ENCODE peak calls at places on chromosomes 13 and 19, in ten cellular contexts. F is CD4-positive, alpha-beta memory T cell; M is cardiac muscle cell; A is astrocyte; I is CD4-positive, alpha-beta T cell; O is lower lobe of right lung; T is tibial artery; J is esophagus squamous epithelium; K is naive thymus-derived CD4-positive, alpha-beta T cell; P is left ventricle myocardium inferior. E is an unnamed sample.

GRCh38 chr13:27261376-27261775 is 9.3 kb upstream of the RASL11A start:
- DNase-seq in F (no peak), M (no peak), A (no peak), I (no peak), O (no peak), T (no peak), J (no peak), K (no peak), P (no peak), E (no peak)

GRCh38 chr13:43273362-43273761 is 250.0 kb downstream of the DNAJC15 start:
- DNase-seq in F (no peak), M (no peak), A (peak), I (no peak), O (no peak), T (no peak), J (no peak), K (no peak), P (no peak), E (no peak)

GRCh38 chr19:3668331-3669133 is 31.7 kb downstream of the PIP5K1C start:
- DNase-seq in F (no peak), M (no peak), A (peak), I (no peak), O (no peak), T (no peak), J (no peak), K (no peak), P (no peak), E (no peak)

GRCh38 chr13:59038824-59039223 is 1124.9 kb downstream of the DIAPH3 start:
- DNase-seq in F (no peak), M (no peak), A (peak), I (no peak), O (no peak), T (no peak), J (no peak), K (no peak), P (no peak), E (no peak)

GRCh38 chr19:23560051-23560450 is 127.0 kb downstream of the ZNF675 start:
- DNase-seq in F (no peak), M (no peak), A (no peak), I (no peak), O (no peak), T (no peak), J (no peak), K (no peak), P (no peak), E (no peak)

GRCh38 chr13:79128158-79128557 is 277.9 kb downstream of the RBM26 start:
- DNase-seq in F (no peak), M (no peak), A (peak), I (no peak), O (no peak), T (no peak), J (no peak), K (no peak), P (no peak), E (no peak)

GRCh38 chr19:28847468-28847867 is 365.5 kb downstream of the UQCRFS1 start:
- DNase-seq in F (no peak), M (no peak), A (no peak), I (no peak), O (no peak), T (no peak), J (no peak), K (no peak), P (no peak), E (no peak)

GRCh38 chr13:70310720-70311119 is 202.5 kb upstream of the KLHL1 start:
- DNase-seq in F (no peak), M (peak), A (peak), I (no peak), O (no peak), T (no peak), J (no peak), K (no peak), P (no peak), E (no peak)

GRCh38 chr19:658916-659839 is 3.8 kb downstream of the RNF126 start:
- DNase-seq in F (peak), M (no peak), A (peak), I (peak), O (no peak), T (no peak), J (no peak), K (no peak), P (peak), E (no peak)

GRCh38 chr13:69565334-69565733 is 542.3 kb upstream of the ATXN8OS start:
- DNase-seq in F (no peak), M (no peak), A (peak), I (no peak), O (no peak), T (no peak), J (no peak), K (no peak), P (no peak), E (no peak)

GRCh38 chr13:22423261-22423660 is 752.4 kb downstream of the FGF9 start:
- DNase-seq in F (no peak), M (no peak), A (no peak), I (no peak), O (no peak), T (no peak), J (no peak), K (no peak), P (no peak), E (no peak)

GRCh38 chr13:59364508-59365187 is 799.1 kb downstream of the DIAPH3 start:
- DNase-seq in F (no peak), M (no peak), A (no peak), I (no peak), O (no peak), T (no peak), J (no peak), K (no peak), P (no peak), E (no peak)

GRCh38 chr19:52638601-52639000 is 446 bp upstream of the ZNF83 start:
- DNase-seq in F (no peak), M (no peak), A (peak), I (no peak), O (peak), T (peak), J (no peak), K (peak), P (peak), E (no peak)

GRCh38 chr13:98457053-98457452 is 119.9 kb downstream of the STK24 start:
- DNase-seq in F (no peak), M (no peak), A (no peak), I (no peak), O (no peak), T (no peak), J (no peak), K (no peak), P (peak), E (no peak)

GRCh38 chr13:30859326-30859725 is 46.7 kb upstream of the MEDAG start:
- DNase-seq in F (no peak), M (no peak), A (no peak), I (no peak), O (no peak), T (no peak), J (no peak), K (no peak), P (no peak), E (no peak)

GRCh38 chr13:93217701-93218100 is 8.9 kb upstream of the GPC6 start:
- DNase-seq in F (no peak), M (no peak), A (peak), I (no peak), O (no peak), T (no peak), J (no peak), K (no peak), P (no peak), E (no peak)

GRCh38 chr13:52851153-52851962 is 2.9 kb upstream of the PCDH8 start:
- DNase-seq in F (no peak), M (peak), A (no peak), I (no peak), O (peak), T (peak), J (no peak), K (no peak), P (peak), E (no peak)

GRCh38 chr13:75825599-75825998 is 189.5 kb downstream of the LMO7 start:
- DNase-seq in F (no peak), M (no peak), A (no peak), I (no peak), O (no peak), T (no peak), J (no peak), K (no peak), P (no peak), E (no peak)

GRCh38 chr13:66673401-66673800 is 556.7 kb downstream of the PCDH9 start:
- DNase-seq in F (no peak), M (no peak), A (peak), I (no peak), O (no peak), T (no peak), J (no peak), K (no peak), P (no peak), E (no peak)

GRCh38 chr13:111547726-111548273 is 227.4 kb downstream of the TEX29 start:
- DNase-seq in F (no peak), M (no peak), A (no peak), I (no peak), O (no peak), T (no peak), J (no peak), K (no peak), P (no peak), E (no peak)

GRCh38 chr19:54928299-54928698 is 19.0 kb downstream of the NLRP7 start:
- DNase-seq in F (no peak), M (no peak), A (no peak), I (no peak), O (no peak), T (no peak), J (no peak), K (no peak), P (no peak), E (no peak)

GRCh38 chr13:101618440-101619187 is 166.1 kb downstream of the ITGBL1 start:
- DNase-seq in F (peak), M (no peak), A (no peak), I (no peak), O (no peak), T (no peak), J (no peak), K (no peak), P (no peak), E (no peak)

GRCh38 chr13:30936920-30937319 is 4.5 kb downstream of the TEX26 start:
- DNase-seq in F (no peak), M (no peak), A (no peak), I (no peak), O (no peak), T (no peak), J (no peak), K (no peak), P (no peak), E (no peak)

GRCh38 chr13:48828962-48829405 is 146.7 kb upstream of the FNDC3A start:
- DNase-seq in F (no peak), M (no peak), A (peak), I (no peak), O (no peak), T (no peak), J (no peak), K (no peak), P (no peak), E (no peak)

GRCh38 chr19:2569596-2570465 is 93.9 kb downstream of the GADD45B start:
- DNase-seq in F (no peak), M (no peak), A (no peak), I (no peak), O (peak), T (peak), J (no peak), K (no peak), P (no peak), E (no peak)

GRCh38 chr13:30446122-30446500 is 19.6 kb downstream of the HMGB1 start:
- DNase-seq in F (no peak), M (no peak), A (no peak), I (no peak), O (no peak), T (no peak), J (no peak), K (no peak), P (no peak), E (no peak)

GRCh38 chr19:51777570-51778460 is 16.8 kb downstream of the FPR2 start:
- DNase-seq in F (peak), M (peak), A (peak), I (peak), O (peak), T (peak), J (no peak), K (peak), P (peak), E (no peak)

GRCh38 chr13:39900106-39900750 is 244.8 kb downstream of the COG6 start:
- DNase-seq in F (no peak), M (no peak), A (peak), I (no peak), O (no peak), T (no peak), J (no peak), K (no peak), P (no peak), E (no peak)

GRCh38 chr19:53530622-53531021 is 7.3 kb upstream of the ZNF331 start:
- DNase-seq in F (no peak), M (no peak), A (no peak), I (no peak), O (no peak), T (no peak), J (no peak), K (no peak), P (no peak), E (no peak)

GRCh38 chr19:40419780-40420179 is 6.0 kb downstream of the SERTAD1 start:
- DNase-seq in F (no peak), M (no peak), A (no peak), I (no peak), O (no peak), T (no peak), J (no peak), K (no peak), P (no peak), E (no peak)

GRCh38 chr13:98413796-98414195 is 163.1 kb downstream of the STK24 start:
- DNase-seq in F (no peak), M (no peak), A (no peak), I (no peak), O (no peak), T (no peak), J (no peak), K (no peak), P (no peak), E (no peak)

GRCh38 chr19:20607943-20608342 is 42.4 kb upstream of the ZNF737 start:
- DNase-seq in F (no peak), M (no peak), A (no peak), I (no peak), O (no peak), T (no peak), J (no peak), K (no peak), P (no peak), E (no peak)

GRCh38 chr19:21130097-21130775 is 11.6 kb upstream of the ZNF431 start:
- DNase-seq in F (no peak), M (no peak), A (no peak), I (no peak), O (no peak), T (no peak), J (no peak), K (no peak), P (no peak), E (no peak)

GRCh38 chr19:45403781-45404556 is 900 bp downstream of the PPP1R13L start:
- DNase-seq in F (peak), M (peak), A (no peak), I (peak), O (peak), T (peak), J (no peak), K (peak), P (peak), E (no peak)

GRCh38 chr13:40189426-40189825 is 477.0 kb downstream of the FOXO1 start:
- DNase-seq in F (no peak), M (no peak), A (no peak), I (no peak), O (no peak), T (no peak), J (no peak), K (no peak), P (no peak), E (no peak)

GRCh38 chr19:7550987-7551761 is 15.7 kb downstream of the PNPLA6 start:
- DNase-seq in F (peak), M (peak), A (no peak), I (peak), O (peak), T (peak), J (no peak), K (peak), P (peak), E (no peak)

GRCh38 chr19:41433171-41433570 is 6.0 kb upstream of the B3GNT8 start:
- DNase-seq in F (no peak), M (no peak), A (no peak), I (no peak), O (no peak), T (no peak), J (no peak), K (no peak), P (no peak), E (no peak)

GRCh38 chr13:40273173-40274000 is 393.1 kb downstream of the FOXO1 start:
- DNase-seq in F (no peak), M (no peak), A (no peak), I (no peak), O (no peak), T (no peak), J (no peak), K (no peak), P (no peak), E (no peak)

GRCh38 chr13:112891477-112892401 is 77.3 kb upstream of the MCF2L start:
- DNase-seq in F (no peak), M (no peak), A (no peak), I (no peak), O (peak), T (no peak), J (no peak), K (no peak), P (no peak), E (no peak)
- H3K27ac ChIP-seq in F (no peak), M (no peak), A (no peak), I (no peak), O (no peak), T (no peak), J (no peak), K (no peak), P (no peak), E (no peak)

GRCh38 chr19:16327501-16327900 is 2.9 kb downstream of the KLF2 start:
- DNase-seq in F (no peak), M (no peak), A (no peak), I (peak), O (no peak), T (no peak), J (no peak), K (peak), P (no peak), E (no peak)

GRCh38 chr19:16326401-16327130 is 1.9 kb downstream of the KLF2 start:
- DNase-seq in F (peak), M (no peak), A (no peak), I (peak), O (peak), T (no peak), J (no peak), K (peak), P (no peak), E (no peak)

GRCh38 chr19:16328824-16329482 is 4.3 kb downstream of the KLF2 start:
- DNase-seq in F (peak), M (no peak), A (no peak), I (peak), O (peak), T (no peak), J (no peak), K (peak), P (no peak), E (no peak)

GRCh38 chr19:16327131-16327450 is 2.5 kb downstream of the KLF2 start:
- DNase-seq in F (no peak), M (no peak), A (no peak), I (no peak), O (no peak), T (no peak), J (no peak), K (no peak), P (no peak), E (no peak)

GRCh38 chr19:16327911-16328823 is 3.5 kb downstream of the KLF2 start:
- DNase-seq in F (peak), M (no peak), A (no peak), I (peak), O (peak), T (peak), J (no peak), K (peak), P (peak), E (peak)
- H3K27ac ChIP-seq in F (peak), M (no peak), A (no peak), I (peak), O (peak), T (peak), J (peak), K (peak), P (peak), E (peak)

GRCh38 chr13:106515635-106516254 is 19.7 kb downstream of the EFNB2 start:
- DNase-seq in F (no peak), M (no peak), A (no peak), I (no peak), O (no peak), T (no peak), J (no peak), K (no peak), P (no peak), E (no peak)

GRCh38 chr13:106513025-106513424 is 22.4 kb downstream of the EFNB2 start:
- DNase-seq in F (no peak), M (no peak), A (peak), I (no peak), O (no peak), T (no peak), J (no peak), K (no peak), P (no peak), E (no peak)

GRCh38 chr13:106517151-106517847 is 18.2 kb downstream of the EFNB2 start:
- DNase-seq in F (no peak), M (no peak), A (no peak), I (no peak), O (no peak), T (no peak), J (no peak), K (no peak), P (no peak), E (no peak)

GRCh38 chr13:106513608-106514007 is 21.9 kb downstream of the EFNB2 start:
- DNase-seq in F (no peak), M (no peak), A (no peak), I (no peak), O (no peak), T (no peak), J (no peak), K (no peak), P (no peak), E (no peak)

GRCh38 chr13:106514928-106515634 is 20.4 kb downstream of the EFNB2 start:
- DNase-seq in F (no peak), M (no peak), A (no peak), I (no peak), O (no peak), T (no peak), J (no peak), K (no peak), P (no peak), E (no peak)
- H3K27ac ChIP-seq in F (no peak), M (no peak), A (peak), I (no peak), O (no peak), T (no peak), J (no peak), K (no peak), P (no peak), E (no peak)

DNA sequence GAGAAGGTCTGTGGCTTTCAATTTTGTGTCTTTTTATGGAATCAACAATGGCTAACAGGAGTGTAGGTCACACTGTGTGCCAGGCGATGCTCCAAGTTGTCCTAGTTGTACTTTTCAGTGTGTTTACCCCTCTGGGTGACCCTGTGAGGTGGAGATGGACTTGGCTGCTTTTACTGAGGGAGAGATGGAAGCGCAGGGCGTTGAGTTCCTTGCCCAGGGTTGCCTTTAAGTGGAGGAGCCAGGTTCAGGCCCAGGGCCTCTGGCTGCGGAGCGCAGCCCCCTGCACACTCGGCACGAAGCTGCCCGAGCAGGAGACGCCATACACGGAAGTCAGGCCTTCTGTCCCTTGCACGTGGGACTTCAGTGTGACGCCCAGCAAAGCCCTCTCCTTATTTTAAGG is 112.8 kb downstream of the RAB20 start:
- DNase-seq in F (no peak), M (no peak), A (no peak), I (no peak), O (no peak), T (no peak), J (no peak), K (no peak), P (no peak), E (no peak)
- H3K27ac ChIP-seq in F (no peak), M (no peak), A (peak), I (no peak), O (no peak), T (peak), J (no peak), K (no peak), P (no peak), E (peak)

GRCh38 chr19:56106993-56107392 is 14.1 kb downstream of the ZNF787 start:
- DNase-seq in F (no peak), M (no peak), A (no peak), I (no peak), O (no peak), T (no peak), J (no peak), K (no peak), P (no peak), E (no peak)
- H3K27ac ChIP-seq in F (no peak), M (peak), A (no peak), I (no peak), O (no peak), T (peak), J (peak), K (peak), P (no peak), E (no peak)

GRCh38 chr19:38262585-38263268 is 1.6 kb upstream of the SPINT2 start:
- DNase-seq in F (no peak), M (no peak), A (no peak), I (no peak), O (no peak), T (no peak), J (no peak), K (no peak), P (no peak), E (no peak)

GRCh38 chr19:38264486-38265212 is at the start of gene SPINT2:
- DNase-seq in F (peak), M (peak), A (no peak), I (no peak), O (peak), T (no peak), J (no peak), K (no peak), P (no peak), E (no peak)

GRCh38 chr19:38265213-38265861 is 964 bp downstream of the SPINT2 start:
- DNase-seq in F (no peak), M (peak), A (no peak), I (no peak), O (peak), T (no peak), J (no peak), K (peak), P (no peak), E (no peak)

GRCh38 chr19:38266070-38266469 is 1.7 kb downstream of the SPINT2 start:
- DNase-seq in F (no peak), M (no peak), A (no peak), I (no peak), O (no peak), T (no peak), J (no peak), K (no peak), P (no peak), E (no peak)

GRCh38 chr19:38263696-38264485 is 482 bp upstream of the SPINT2 start:
- DNase-seq in F (no peak), M (no peak), A (peak), I (peak), O (no peak), T (no peak), J (no peak), K (peak), P (no peak), E (peak)
- H3K27ac ChIP-seq in F (peak), M (peak), A (no peak), I (peak), O (peak), T (peak), J (peak), K (peak), P (peak), E (peak)

GRCh38 chr19:13135068-13136062 is 14.8 kb downstream of the STX10 start:
- DNase-seq in F (no peak), M (no peak), A (no peak), I (no peak), O (no peak), T (no peak), J (no peak), K (no peak), P (no peak), E (no peak)
- H3K27ac ChIP-seq in F (no peak), M (no peak), A (no peak), I (no peak), O (peak), T (no peak), J (no peak), K (no peak), P (peak), E (peak)